ENCODE peak calls at places on chromosome 2, in ten cellular contexts. C is SIG-M5; S is left ventricle myocardium superior; R is putamen; Z is stimulated activated CD4-positive, alpha-beta T cell treated with anti-CD3 and anti-CD28 coated beads, Interleukin-4, amount 100 ng/mL, for 4 hours; Q is activated CD4-positive, CD25-positive, alpha-beta regulatory T cell; O is colonic mucosa; I is nephron progenitor cell; T is kidney tubule cell; J is sciatic nerve. H is an unnamed sample.

GRCh38 chr2:128318776-128319456 is at the start of gene HS6ST1:
- DNase-seq in Q (peak), I (peak), C (peak), S (peak), J (peak), O (peak), T (peak), R (peak), Z (peak), H (peak)

GRCh38 chr2:165499131-165499530 is 29.6 kb downstream of the CSRNP3 start:
- DNase-seq in C (no peak), J (no peak), Z (no peak), R (peak), S (no peak), I (no peak), Q (no peak), T (no peak), O (no peak), H (no peak)

GRCh38 chr2:121147766-121148165 is 137.2 kb downstream of the TFCP2L1 start:
- DNase-seq in R (no peak), S (no peak), Q (no peak), I (no peak), J (no peak), Z (no peak), T (peak), C (no peak), O (no peak), H (no peak)

GRCh38 chr2:145158051-145158586 is 638.2 kb upstream of the ZEB2 start:
- DNase-seq in J (peak), S (peak), R (no peak), Q (no peak), Z (no peak), O (peak), T (no peak), C (no peak), I (no peak), H (no peak)

GRCh38 chr2:231413921-231414476 is 18.5 kb downstream of the B3GNT7 start:
- DNase-seq in Q (no peak), J (no peak), S (no peak), T (no peak), C (no peak), Z (no peak), R (no peak), I (no peak), O (peak), H (no peak)

GRCh38 chr2:225165052-225165451 is 122.8 kb upstream of the DOCK10 start:
- DNase-seq in J (no peak), O (no peak), I (no peak), T (no peak), S (no peak), C (no peak), Q (no peak), R (no peak), Z (no peak), H (no peak)

GRCh38 chr2:57543211-57543610 is 503.4 kb upstream of the VRK2 start:
- DNase-seq in S (no peak), J (no peak), Q (no peak), R (no peak), I (no peak), T (no peak), Z (no peak), C (no peak), O (no peak), H (no peak)

GRCh38 chr2:102145107-102145506 is 2.6 kb downstream of the IL1R1 start:
- DNase-seq in Q (no peak), T (no peak), I (no peak), R (no peak), J (no peak), O (no peak), Z (no peak), S (no peak), C (no peak), H (no peak)

GRCh38 chr2:120736202-120736954 is 710 bp downstream of the GLI2 start:
- DNase-seq in Z (no peak), I (peak), Q (no peak), T (no peak), R (no peak), J (peak), C (no peak), O (peak), S (no peak), H (peak)

GRCh38 chr2:8682719-8683667 is 1.1 kb downstream of the ID2 start:
- DNase-seq in O (peak), T (peak), J (no peak), R (peak), S (peak), Q (no peak), Z (peak), C (no peak), I (peak), H (no peak)